ENCODE peak calls at places on chromosomes 2 and 18, in eight cellular contexts. C is GM04504, N is ELF-1, V is posterior vena cava, P is T-helper 2 cell, E is H7, I is HL-60, G is T-helper 9 cell. J is an unnamed sample.

GRCh38 chr2:190649035-190649797 is at the start of gene NAB1:
- DNase-seq in C (no peak), N (peak; percentile 51), V (peak; percentile 89), P (peak; percentile 52), E (peak; percentile 91), I (no peak), G (peak; percentile 54), J (peak; percentile 95)

GRCh38 chr2:241354668-241355658 is 1.1 kb upstream of the FARP2 start:
- DNase-seq in C (no peak), N (peak; percentile 84), V (peak; percentile 95), P (peak; percentile 83), E (peak; percentile 83), I (peak; percentile 76), G (peak; percentile 67), J (peak; percentile 96)

GRCh38 chr2:231380307-231380706 is 15.2 kb upstream of the B3GNT7 start:
- DNase-seq in C (no peak), N (no peak), V (no peak), P (no peak), E (no peak), I (no peak), G (no peak), J (no peak)

GRCh38 chr2:113185643-113186315 is 12.0 kb downstream of the PSD4 start:
- DNase-seq in C (no peak), N (no peak), V (no peak), P (no peak), E (no peak), I (no peak), G (no peak), J (peak; percentile 62)

GRCh38 chr18:56676639-56677038 is 25.5 kb downstream of the WDR7 start:
- DNase-seq in C (no peak), N (no peak), V (no peak), P (no peak), E (no peak), I (no peak), G (no peak), J (no peak)

GRCh38 chr2:74646829-74647482 is 1.2 kb downstream of the M1AP start:
- DNase-seq in C (no peak), N (no peak), V (no peak), P (no peak), E (peak; percentile 59), I (no peak), G (no peak), J (no peak)

GRCh38 chr2:177385151-177385550 is 7.4 kb upstream of the AGPS start:
- DNase-seq in C (no peak), N (no peak), V (no peak), P (no peak), E (no peak), I (no peak), G (no peak), J (no peak)

GRCh38 chr2:60516383-60516811 is 37.1 kb downstream of the BCL11A start:
- DNase-seq in C (peak; percentile 61), N (no peak), V (no peak), P (no peak), E (no peak), I (no peak), G (no peak), J (no peak)

GRCh38 chr2:37441055-37441454 is 96.6 kb downstream of the QPCT start:
- DNase-seq in C (no peak), N (no peak), V (no peak), P (no peak), E (no peak), I (no peak), G (no peak), J (no peak)

GRCh38 chr2:40507429-40507828 is 55.5 kb upstream of the SLC8A1 start:
- DNase-seq in C (no peak), N (no peak), V (no peak), P (no peak), E (no peak), I (no peak), G (no peak), J (no peak)

GRCh38 chr2:220665108-220665471 is 907.0 kb downstream of the EPHA4 start:
- DNase-seq in C (no peak), N (no peak), V (no peak), P (no peak), E (no peak), I (no peak), G (no peak), J (no peak)

GRCh38 chr2:40329739-40330047 is 122.2 kb downstream of the SLC8A1 start:
- DNase-seq in C (no peak), N (no peak), V (no peak), P (no peak), E (no peak), I (no peak), G (no peak), J (no peak)

GRCh38 chr18:58639751-58640427 is 11.0 kb upstream of the ALPK2 start:
- DNase-seq in C (peak; percentile 78), N (no peak), V (no peak), P (no peak), E (no peak), I (peak; percentile 24), G (no peak), J (no peak)

GRCh38 chr2:71156531-71156930 is 26.1 kb downstream of the MPHOSPH10 start:
- DNase-seq in C (no peak), N (peak; percentile 60), V (no peak), P (no peak), E (no peak), I (no peak), G (no peak), J (no peak)

GRCh38 chr2:105397025-105397722 is 1.7 kb downstream of the FHL2 start:
- DNase-seq in C (no peak), N (peak; percentile 54), V (no peak), P (no peak), E (no peak), I (no peak), G (no peak), J (no peak)

GRCh38 chr18:79644006-79644665 is 35.5 kb upstream of the CTDP1 start:
- DNase-seq in C (no peak), N (peak; percentile 80), V (no peak), P (peak; percentile 49), E (peak; percentile 98), I (peak; percentile 79), G (peak; percentile 60), J (peak; percentile 91)

GRCh38 chr2:203740741-203741363 is 34.4 kb downstream of the CD28 start:
- DNase-seq in C (peak; percentile 28), N (no peak), V (no peak), P (peak; percentile 16), E (no peak), I (no peak), G (no peak), J (no peak)

GRCh38 chr2:33322099-33322498 is 154.3 kb upstream of the RASGRP3 start:
- DNase-seq in C (no peak), N (no peak), V (no peak), P (no peak), E (no peak), I (no peak), G (no peak), J (no peak)

GRCh38 chr2:237627463-237628321 is at the start of gene LRRFIP1:
- DNase-seq in C (no peak), N (no peak), V (peak; percentile 85), P (no peak), E (peak; percentile 84), I (no peak), G (no peak), J (peak; percentile 81)

GRCh38 chr2:224847961-224848850 is 132.0 kb upstream of the CCDC195 start:
- DNase-seq in C (peak; percentile 49), N (no peak), V (peak; percentile 83), P (no peak), E (no peak), I (no peak), G (no peak), J (no peak)

GRCh38 chr2:101162561-101163330 is 11.6 kb upstream of the TBC1D8 start:
- DNase-seq in C (no peak), N (peak; percentile 62), V (peak; percentile 11), P (no peak), E (peak; percentile 60), I (no peak), G (no peak), J (no peak)

GRCh38 chr2:18406219-18406618 is 154.2 kb downstream of the RDH14 start:
- DNase-seq in C (no peak), N (peak; percentile 14), V (no peak), P (no peak), E (no peak), I (no peak), G (no peak), J (no peak)

GRCh38 chr18:58288922-58289797 is 245.1 kb downstream of the NEDD4L start:
- DNase-seq in C (no peak), N (no peak), V (no peak), P (no peak), E (peak; percentile 30), I (no peak), G (no peak), J (no peak)